ENCODE peak calls at places on chromosomes 16 and 17, in five cellular contexts. U is GM12878, R is K562, Q is H1, L is HepG2. P is an unnamed sample.

GRCh38 chr17:58380207-58381123 is 28.5 kb upstream of the SUPT4H1 start:
- DNase-seq in Q (peak), R (no peak), L (no peak), U (no peak), P (no peak)

GRCh38 chr17:79075433-79075805 is 795 bp downstream of the ENGASE start:
- DNase-seq in R (no peak), U (no peak), Q (no peak), L (no peak), P (no peak)

GRCh38 chr17:77566151-77566550 is 392.4 kb upstream of the TNRC6C start:
- DNase-seq in L (no peak), U (no peak), R (no peak), Q (no peak), P (no peak)

GRCh38 chr17:39740357-39741111 is 2.8 kb downstream of the GRB7 start:
- DNase-seq in Q (peak), R (peak), U (no peak), L (peak), P (peak)

GRCh38 chr17:32350662-32351418 is 883 bp downstream of the ZNF207 start:
- DNase-seq in L (peak), Q (no peak), U (no peak), R (peak), P (peak)

GRCh38 chr17:36697907-36698526 is 96.6 kb downstream of the MRM1 start:
- DNase-seq in R (peak), Q (no peak), L (no peak), U (no peak), P (no peak)

GRCh38 chr17:41733348-41734138 is 900 bp downstream of the HAP1 start:
- DNase-seq in Q (no peak), R (no peak), U (no peak), L (no peak), P (peak)

GRCh38 chr17:6509295-6509771 is 47.0 kb downstream of the PITPNM3 start:
- DNase-seq in L (no peak), U (no peak), R (peak), Q (no peak), P (no peak)

GRCh38 chr16:75002474-75002873 is 3.6 kb downstream of the ZNRF1 start:
- DNase-seq in L (peak), R (no peak), Q (no peak), U (no peak), P (no peak)

GRCh38 chr17:12113156-12113555 is 92.5 kb downstream of the MAP2K4 start:
- DNase-seq in U (no peak), R (no peak), L (no peak), Q (no peak), P (no peak)

GRCh38 chr17:18248300-18248731 is 10.2 kb downstream of the FLII start:
- DNase-seq in U (no peak), L (peak), Q (peak), R (peak), P (peak)

GRCh38 chr16:89407925-89408300 is 82.4 kb downstream of the ANKRD11 start:
- DNase-seq in R (no peak), L (no peak), Q (no peak), U (no peak), P (no peak)

GRCh38 chr16:4214215-4214621 is 27.7 kb downstream of the SRL start:
- DNase-seq in L (peak), Q (no peak), U (no peak), R (no peak), P (no peak)

GRCh38 chr16:84735846-84736586 is 36.2 kb downstream of the USP10 start:
- DNase-seq in L (peak), Q (no peak), U (no peak), R (no peak), P (peak)

GRCh38 chr17:47811709-47812108 is 9.9 kb downstream of the OSBPL7 start:
- DNase-seq in U (no peak), L (no peak), R (no peak), Q (no peak), P (no peak)

GRCh38 chr17:82926716-82927115 is 86.9 kb upstream of the ZNF750 start:
- DNase-seq in Q (no peak), U (no peak), L (no peak), R (no peak), P (no peak)

GRCh38 chr17:82096709-82097186 is 1.3 kb downstream of the FASN start:
- DNase-seq in U (no peak), Q (no peak), R (no peak), L (no peak), P (no peak)

GRCh38 chr17:58586009-58586408 is 71.6 kb upstream of the MTMR4 start:
- DNase-seq in Q (no peak), R (no peak), U (no peak), L (no peak), P (no peak)

GRCh38 chr17:30970757-30971567 is at the start of gene RNF135:
- DNase-seq in U (no peak), R (no peak), Q (peak), L (no peak), P (no peak)

GRCh38 chr17:82486186-82487084 is 27.9 kb downstream of the NARF start:
- DNase-seq in R (no peak), L (no peak), U (no peak), Q (no peak), P (no peak)

GRCh38 chr16:88453217-88453531 is at the start of gene ZFPM1:
- DNase-seq in U (no peak), R (no peak), L (no peak), Q (no peak), P (no peak)

GRCh38 chr16:72858611-72859493 is 189.1 kb downstream of the ZFHX3 start:
- DNase-seq in L (no peak), R (no peak), U (no peak), Q (no peak), P (peak)

GRCh38 chr17:46851029-46851741 is at the start of gene WNT9B:
- DNase-seq in Q (peak), U (no peak), R (peak), L (peak), P (peak)

GRCh38 chr16:22255335-22255734 is 41.9 kb upstream of the POLR3E start:
- DNase-seq in R (peak), Q (no peak), U (no peak), L (no peak), P (no peak)

GRCh38 chr16:85395207-85395912 is 217.8 kb upstream of the GSE1 start:
- DNase-seq in Q (peak), L (peak), U (peak), R (peak), P (peak)

GRCh38 chr17:49193513-49194296 is 16.7 kb downstream of the GNGT2 start:
- DNase-seq in Q (peak), R (peak), L (no peak), U (peak), P (peak)

GRCh38 chr17:76467809-76468633 is 618 bp downstream of the AANAT start:
- DNase-seq in L (no peak), R (no peak), Q (no peak), U (no peak), P (no peak)

GRCh38 chr17:7579001-7579838 is at the start of gene CD68:
- DNase-seq in U (no peak), Q (peak), R (peak), L (peak), P (peak)

GRCh38 chr17:18963126-18964017 is 11.4 kb downstream of the SLC5A10 start:
- DNase-seq in L (no peak), U (no peak), Q (no peak), R (no peak), P (no peak)

GRCh38 chr17:5249615-5250014 is 15.0 kb upstream of the SCIMP start:
- DNase-seq in R (peak), U (no peak), Q (peak), L (peak), P (peak)

GRCh38 chr17:58285422-58285810 is 4.7 kb upstream of the MPO start:
- DNase-seq in Q (peak), R (no peak), L (no peak), U (no peak), P (no peak)

GRCh38 chr17:35376245-35376644 is 2.8 kb upstream of the SLFN11 start:
- DNase-seq in R (no peak), Q (no peak), U (no peak), L (no peak), P (no peak)

GRCh38 chr17:10460062-10460461 is 9.3 kb downstream of the MYH4 start:
- DNase-seq in Q (no peak), R (no peak), U (no peak), L (peak), P (no peak)

GRCh38 chr16:88901718-88902337 is 35.4 kb upstream of the PABPN1L start:
- DNase-seq in L (no peak), U (no peak), Q (peak), R (no peak), P (no peak)

GRCh38 chr17:12187658-12188057 is 167.0 kb downstream of the MAP2K4 start:
- DNase-seq in Q (no peak), R (no peak), L (no peak), U (no peak), P (no peak)

GRCh38 chr16:57356547-57356946 is 2.0 kb upstream of the CCL22 start:
- DNase-seq in U (no peak), L (no peak), Q (no peak), R (no peak), P (no peak)
- TF ChIP-seq MAX in U (no peak), L (no peak), Q (no peak), R (no peak), P (no peak)

GRCh38 chr16:12507366-12507765 is 296.3 kb downstream of the CPPED1 start:
- DNase-seq in R (no peak), L (no peak), Q (no peak), U (no peak), P (no peak)
- TF ChIP-seq GABPA in R (no peak), L (no peak), Q (no peak), U (no peak), P (no peak)

GRCh38 chr16:70709457-70709856 is 23.6 kb upstream of the MTSS2 start:
- DNase-seq in Q (no peak), U (no peak), L (no peak), R (no peak), P (no peak)
- H3K27ac ChIP-seq in Q (no peak), U (no peak), L (peak), R (no peak), P (peak)

GRCh38 chr17:68302066-68302564 is 10.8 kb downstream of the ARSG start:
- DNase-seq in L (no peak), Q (no peak), U (no peak), R (no peak), P (peak)
- TF ChIP-seq MAX in L (no peak), Q (no peak), U (no peak), R (no peak), P (no peak)

P was measured in SK-N-SH.